ENCODE peak calls at places on chromosome X, in ten cellular contexts. Z, S, D, R, K, B, N, F, V and O are unnamed samples.

GRCh38 chrX:133638285-133638684 is 223.0 kb upstream of the GPC4 start:
- DNase-seq in Z (peak), S (no peak), D (no peak), R (no peak), K (no peak), B (no peak), N (no peak), F (no peak), V (no peak), O (no peak)

GRCh38 chrX:28756647-28757046 is 169.4 kb downstream of the IL1RAPL1 start:
- DNase-seq in Z (no peak), S (no peak), D (no peak), R (no peak), K (no peak), B (no peak), N (no peak), F (no peak), V (no peak), O (no peak)

GRCh38 chrX:140933056-140933455 is 69.3 kb upstream of the SPANXB1 start:
- DNase-seq in Z (no peak), S (no peak), D (no peak), R (no peak), K (no peak), B (no peak), N (no peak), F (no peak), V (no peak), O (no peak)

GRCh38 chrX:106791495-106791894 is 11.0 kb upstream of the TBC1D8B start:
- DNase-seq in Z (peak), S (no peak), D (no peak), R (no peak), K (peak), B (no peak), N (no peak), F (peak), V (no peak), O (no peak)

GRCh38 chrX:153592966-153593688 is 5.8 kb downstream of the CCNQ start:
- DNase-seq in Z (no peak), S (no peak), D (no peak), R (peak), K (no peak), B (no peak), N (no peak), F (no peak), V (no peak), O (no peak)

GRCh38 chrX:3461824-3462508 is 115.5 kb upstream of the MXRA5 start:
- DNase-seq in Z (no peak), S (no peak), D (no peak), R (no peak), K (no peak), B (no peak), N (no peak), F (no peak), V (no peak), O (no peak)

GRCh38 chrX:46376246-46376885 is 168.9 kb downstream of the ZNF674 start:
- DNase-seq in Z (peak), S (no peak), D (peak), R (no peak), K (peak), B (peak), N (no peak), F (peak), V (no peak), O (no peak)

GRCh38 chrX:14501312-14501711 is 28.0 kb upstream of the GLRA2 start:
- DNase-seq in Z (no peak), S (no peak), D (no peak), R (no peak), K (no peak), B (no peak), N (no peak), F (peak), V (no peak), O (peak)

GRCh38 chrX:2691543-2692220 is 587 bp downstream of the CD99 start:
- DNase-seq in Z (peak), S (peak), D (no peak), R (peak), K (peak), B (no peak), N (peak), F (peak), V (no peak), O (peak)

GRCh38 chrX:11423362-11423818 is 130.2 kb downstream of the AMELX start:
- DNase-seq in Z (peak), S (no peak), D (no peak), R (no peak), K (no peak), B (no peak), N (no peak), F (peak), V (no peak), O (no peak)

GRCh38 chrX:9465380-9466114 is 689 bp downstream of the TBL1X start:
- DNase-seq in Z (no peak), S (peak), D (no peak), R (peak), K (no peak), B (no peak), N (peak), F (peak), V (no peak), O (peak)

DNA sequence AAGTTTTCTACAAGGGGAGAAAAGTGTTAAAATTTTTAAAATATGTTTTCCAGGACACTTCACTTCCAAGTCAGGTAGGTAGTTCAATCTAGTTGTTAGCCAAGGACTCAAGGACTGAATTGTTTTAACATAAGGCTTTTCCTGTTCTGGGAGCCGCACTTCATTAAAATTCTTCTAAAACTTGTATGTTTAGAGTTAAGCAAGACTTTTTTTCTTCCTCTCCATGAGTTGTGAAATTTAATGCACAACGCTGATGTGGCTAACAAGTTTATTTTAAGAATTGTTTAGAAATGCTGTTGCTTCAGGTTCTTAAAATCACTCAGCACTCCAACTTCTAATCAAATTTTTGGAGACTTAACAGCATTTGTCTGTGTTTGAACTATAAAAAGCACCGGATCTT is 49.6 kb downstream of the XIAP start:
- DNase-seq in Z (no peak), S (no peak), D (no peak), R (no peak), K (no peak), B (no peak), N (no peak), F (no peak), V (no peak), O (no peak)
- TF ChIP-seq CTCF in Z (no peak), S (no peak), D (no peak), R (no peak), K (no peak), B (no peak), N (no peak), F (no peak), V (no peak), O (no peak)

GRCh38 chrX:54447461-54447860 is 7.3 kb downstream of the TSR2 start:
- DNase-seq in Z (peak), S (no peak), D (peak), R (no peak), K (peak), B (no peak), N (no peak), F (no peak), V (no peak), O (no peak)
- TF ChIP-seq CTCF in Z (peak), S (no peak), D (peak), R (no peak), K (peak), B (peak), N (no peak), F (no peak), V (peak), O (no peak)

GRCh38 chrX:100648601-100649417 is 4.8 kb downstream of the SRPX2 start:
- DNase-seq in Z (peak), S (no peak), D (no peak), R (no peak), K (no peak), B (no peak), N (no peak), F (peak), V (no peak), O (peak)

GRCh38 chrX:100649550-100650356 is 5.8 kb downstream of the SRPX2 start:
- DNase-seq in Z (peak), S (peak), D (no peak), R (peak), K (peak), B (no peak), N (no peak), F (peak), V (no peak), O (peak)

GRCh38 chrX:100647739-100648138 is 3.7 kb downstream of the SRPX2 start:
- DNase-seq in Z (peak), S (no peak), D (no peak), R (no peak), K (no peak), B (no peak), N (no peak), F (no peak), V (no peak), O (no peak)

GRCh38 chrX:100645106-100645505 is 1.1 kb downstream of the SRPX2 start:
- DNase-seq in Z (peak), S (no peak), D (no peak), R (no peak), K (no peak), B (no peak), N (no peak), F (no peak), V (no peak), O (no peak)

DNA sequence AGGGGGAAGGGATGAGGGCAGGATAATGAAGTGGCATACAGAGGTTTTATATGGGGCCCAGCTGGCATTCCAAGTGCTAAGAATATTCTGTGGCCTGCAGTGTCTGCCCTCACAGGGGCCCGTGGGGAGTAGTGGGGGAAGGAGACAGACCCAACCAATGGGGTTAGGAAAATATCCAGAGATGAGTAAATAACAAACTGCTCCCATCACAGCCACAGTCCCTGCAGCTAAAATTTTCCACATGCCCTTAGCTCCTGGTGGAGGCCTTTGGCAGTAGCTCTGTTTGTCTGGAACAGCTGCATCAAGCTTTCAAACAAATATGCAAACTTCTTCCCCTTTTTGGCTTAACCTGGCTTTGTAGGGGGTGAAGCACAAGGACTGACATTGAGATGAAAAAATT is 3.1 kb downstream of the SRPX2 start:
- DNase-seq in Z (no peak), S (no peak), D (no peak), R (no peak), K (no peak), B (no peak), N (no peak), F (no peak), V (no peak), O (peak)
- TF ChIP-seq CTCF in Z (no peak), S (no peak), D (no peak), R (no peak), K (peak), B (no peak), N (no peak), F (no peak), V (no peak), O (peak)

DNA sequence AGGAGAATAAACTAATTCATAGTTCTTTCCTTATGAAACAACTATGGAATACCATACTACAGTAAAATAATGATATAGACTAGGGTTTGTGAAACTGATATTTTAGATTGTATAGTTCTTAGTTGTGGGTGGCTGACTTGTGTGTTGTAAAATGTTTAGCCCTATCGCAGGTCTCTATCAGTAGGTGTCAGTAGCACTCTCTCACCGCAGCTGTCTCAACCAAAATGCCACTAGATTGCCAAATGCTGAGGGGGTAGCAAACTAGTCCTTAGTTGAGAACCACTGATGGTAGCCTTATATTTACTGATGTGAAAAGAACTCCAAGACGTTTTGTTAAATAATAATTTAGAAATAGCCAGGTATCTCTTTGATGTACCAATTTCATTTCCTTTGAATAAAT is 48.1 kb downstream of the RHOXF2B start:
- DNase-seq in Z (no peak), S (no peak), D (no peak), R (no peak), K (no peak), B (no peak), N (no peak), F (no peak), V (no peak), O (no peak)
- TF ChIP-seq CTCF in Z (peak), S (no peak), D (peak), R (no peak), K (no peak), B (peak), N (no peak), F (no peak), V (no peak), O (no peak)

GRCh38 chrX:135463937-135464336 is 42.2 kb downstream of the SMIM10L2A start:
- DNase-seq in Z (peak), S (no peak), D (no peak), R (no peak), K (no peak), B (no peak), N (no peak), F (no peak), V (no peak), O (no peak)
- TF ChIP-seq CTCF in Z (peak), S (peak), D (peak), R (peak), K (peak), B (peak), N (no peak), F (no peak), V (no peak), O (no peak)

GRCh38 chrX:12972867-12973560 is 1.9 kb upstream of the TMSB4X start:
- DNase-seq in Z (no peak), S (no peak), D (no peak), R (no peak), K (no peak), B (no peak), N (no peak), F (no peak), V (no peak), O (no peak)

GRCh38 chrX:12971282-12972003 is 3.5 kb upstream of the TMSB4X start:
- DNase-seq in Z (no peak), S (peak), D (no peak), R (no peak), K (no peak), B (no peak), N (no peak), F (peak), V (no peak), O (peak)

GRCh38 chrX:12967711-12968465 is 7.0 kb upstream of the TMSB4X start:
- DNase-seq in Z (no peak), S (no peak), D (no peak), R (no peak), K (no peak), B (no peak), N (no peak), F (no peak), V (no peak), O (no peak)

GRCh38 chrX:12972239-12972638 is 2.7 kb upstream of the TMSB4X start:
- DNase-seq in Z (no peak), S (no peak), D (no peak), R (no peak), K (no peak), B (no peak), N (no peak), F (no peak), V (no peak), O (no peak)

DNA sequence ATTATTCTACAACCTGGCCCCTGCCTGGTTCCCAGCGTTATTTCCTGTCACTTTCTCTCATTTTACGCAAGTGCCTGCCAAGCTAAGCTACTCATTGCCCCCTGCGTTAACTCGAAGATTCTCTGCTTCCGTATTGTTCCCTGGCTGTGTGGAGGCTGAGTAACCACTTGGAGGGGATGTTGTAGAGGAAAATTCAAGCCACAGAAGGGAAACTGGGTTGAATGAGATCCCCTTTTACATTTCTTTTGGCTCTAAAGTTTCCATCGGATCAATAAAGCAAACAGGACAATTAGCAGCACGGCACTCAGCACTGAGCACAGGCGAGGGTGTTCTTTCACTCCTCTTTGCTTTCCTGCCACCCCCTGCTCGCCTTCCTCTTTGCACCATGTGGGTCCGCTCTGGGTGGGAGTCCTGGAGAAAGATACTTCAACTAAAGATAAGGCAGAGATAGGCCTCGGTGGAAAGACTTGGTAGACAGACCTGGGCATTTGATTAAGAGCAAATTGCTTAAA is 4.2 kb upstream of the TMSB4X start:
- DNase-seq in Z (peak), S (no peak), D (peak), R (no peak), K (peak), B (no peak), N (no peak), F (peak), V (no peak), O (no peak)
- TF ChIP-seq CTCF in Z (peak), S (peak), D (peak), R (peak), K (peak), B (peak), N (no peak), F (no peak), V (peak), O (peak)

GRCh38 chrX:80246273-80246672 is 174.0 kb upstream of the TENT5D start:
- DNase-seq in Z (peak), S (no peak), D (no peak), R (no peak), K (no peak), B (no peak), N (no peak), F (no peak), V (no peak), O (no peak)
- TF ChIP-seq CTCF in Z (peak), S (no peak), D (no peak), R (no peak), K (no peak), B (peak), N (no peak), F (no peak), V (no peak), O (no peak)

GRCh38 chrX:48761674-48762471 is at the start of gene GLOD5:
- DNase-seq in Z (peak), S (peak), D (peak), R (no peak), K (peak), B (no peak), N (peak), F (peak), V (peak), O (no peak)
- TF ChIP-seq CTCF in Z (peak), S (peak), D (peak), R (no peak), K (no peak), B (peak), N (no peak), F (no peak), V (peak), O (no peak)

DNA sequence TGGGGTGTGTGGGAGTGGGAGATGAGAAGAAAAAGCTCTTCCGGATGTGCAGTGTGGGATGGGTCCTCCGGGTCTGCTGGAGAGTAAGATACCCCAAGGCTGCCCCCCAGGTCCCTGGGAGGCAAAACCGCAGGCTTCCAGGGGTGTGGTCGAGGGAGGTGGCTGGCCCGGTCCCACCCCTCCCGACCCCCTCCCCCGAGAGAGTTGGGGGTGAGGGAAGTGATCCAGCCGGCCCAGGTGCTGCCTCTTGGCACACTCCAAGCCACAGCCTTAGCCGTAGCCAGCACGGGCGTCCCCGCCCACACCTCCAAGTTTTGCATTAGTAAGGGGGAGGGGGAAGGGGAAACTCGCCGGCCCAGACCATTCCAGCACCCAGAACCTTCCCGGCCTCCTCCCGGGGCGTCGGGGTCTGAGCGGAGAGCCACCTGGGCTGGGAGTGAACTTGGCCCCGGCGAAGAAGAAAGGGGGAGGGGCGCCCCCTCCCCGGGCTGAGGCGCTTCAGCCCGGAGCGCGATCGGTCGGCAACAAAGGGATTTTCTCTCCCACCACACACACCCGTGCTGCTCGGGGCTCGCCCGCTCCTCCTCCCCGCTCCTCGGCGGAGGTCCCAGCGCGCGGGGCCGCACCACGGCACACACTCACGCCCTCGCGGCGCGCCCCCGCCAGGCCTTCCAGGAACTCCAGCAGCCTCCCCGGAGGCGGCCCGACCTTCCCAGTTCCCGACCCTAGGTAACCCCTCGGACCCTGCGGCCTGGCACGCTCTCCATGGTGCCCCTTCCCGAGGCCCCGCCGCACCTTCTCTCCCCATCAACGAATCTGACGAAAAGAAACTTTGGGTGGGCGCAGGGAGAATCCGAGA is 14.4 kb downstream of the BCOR start:
- DNase-seq in Z (peak), S (peak), D (peak), R (peak), K (peak), B (no peak), N (no peak), F (peak), V (peak), O (peak)
- TF ChIP-seq CTCF in Z (no peak), S (no peak), D (peak), R (no peak), K (no peak), B (no peak), N (no peak), F (no peak), V (peak), O (no peak)